ENCODE peak calls at places on chromosomes 5 and 9, in seven cellular contexts. T is Karpas-422; F is foreskin fibroblast; B is effector memory CD4-positive, alpha-beta T cell; M is H54; P is T-helper 9 cell; N is mucosa of gallbladder. D is an unnamed sample.

GRCh38 chr5:16983022-16983639 is 47.0 kb upstream of the MYO10 start:
- DNase-seq in P (no peak), B (no peak), F (no peak), T (no peak), N (no peak), M (no peak), D (no peak)

GRCh38 chr9:135695642-135696041 is 3.6 kb downstream of the SOHLH1 start:
- DNase-seq in T (no peak), M (no peak), B (no peak), P (no peak), N (no peak), F (no peak), D (no peak)

GRCh38 chr5:151063136-151063544 is 17.7 kb downstream of the TNIP1 start:
- DNase-seq in N (no peak), F (peak), T (no peak), M (peak), B (no peak), P (no peak), D (no peak)

GRCh38 chr5:115831163-115831768 is 10.1 kb downstream of the ATG12 start:
- DNase-seq in T (peak), B (no peak), M (no peak), N (peak), P (no peak), F (no peak), D (no peak)

GRCh38 chr5:65721050-65721774 is 697 bp downstream of the SGTB start:
- DNase-seq in P (peak), B (no peak), N (peak), F (peak), M (peak), T (peak), D (peak)

GRCh38 chr9:134171316-134172197 is 7.2 kb upstream of the RNU6ATAC start:
- DNase-seq in P (no peak), F (peak), N (peak), T (no peak), M (peak), B (no peak), D (no peak)

GRCh38 chr5:112002368-112002767 is 245.4 kb upstream of the NREP start:
- DNase-seq in F (no peak), M (no peak), T (no peak), P (no peak), N (no peak), B (no peak), D (no peak)

GRCh38 chr9:31847963-31848362 is 536.5 kb upstream of the ACO1 start:
- DNase-seq in N (no peak), B (no peak), T (no peak), P (no peak), F (no peak), M (no peak), D (no peak)

GRCh38 chr5:10653033-10653432 is 89.2 kb downstream of the ANKRD33B start:
- DNase-seq in N (peak), M (no peak), B (no peak), F (no peak), P (no peak), T (no peak), D (no peak)

GRCh38 chr5:1959911-1960581 is 77.3 kb upstream of the IRX4 start:
- DNase-seq in P (no peak), F (no peak), T (no peak), B (no peak), N (no peak), M (no peak), D (no peak)

GRCh38 chr5:181039471-181039870 is 595 bp upstream of the BTNL9 start:
- DNase-seq in F (no peak), P (no peak), B (no peak), M (no peak), T (no peak), N (no peak), D (no peak)

GRCh38 chr9:33101104-33101951 is 24.9 kb upstream of the SMU1 start:
- DNase-seq in B (no peak), N (no peak), P (no peak), M (peak), T (no peak), F (peak), D (no peak)

GRCh38 chr9:10604927-10605326 is 7.9 kb downstream of the PTPRD start:
- DNase-seq in N (no peak), B (no peak), F (no peak), M (no peak), T (no peak), P (no peak), D (no peak)

GRCh38 chr9:91954841-91955471 is 4.9 kb upstream of the ROR2 start:
- DNase-seq in F (peak), P (no peak), M (peak), N (peak), B (no peak), T (peak), D (no peak)

GRCh38 chr9:137439158-137439714 is 1.9 kb downstream of the ENTPD8 start:
- DNase-seq in P (no peak), T (no peak), N (no peak), M (no peak), F (no peak), B (no peak), D (no peak)

GRCh38 chr5:172561151-172561550 is 79.9 kb upstream of the NEURL1B start:
- DNase-seq in M (peak), F (peak), P (no peak), B (no peak), T (no peak), N (no peak), D (no peak)

GRCh38 chr9:77808750-77809079 is 160.6 kb upstream of the GNA14 start:
- DNase-seq in T (no peak), B (no peak), M (no peak), N (no peak), P (no peak), F (no peak), D (no peak)

GRCh38 chr5:531101-531748 is 7.0 kb upstream of the SLC9A3 start:
- DNase-seq in F (no peak), N (peak), B (no peak), M (no peak), T (peak), P (no peak), D (peak)

GRCh38 chr9:78213696-78214095 is 22.2 kb upstream of the CEP78 start:
- DNase-seq in F (no peak), T (no peak), N (no peak), B (no peak), M (no peak), P (no peak), D (no peak)

GRCh38 chr9:109966643-109967368 is 186.8 kb downstream of the PALM2AKAP2 start:
- DNase-seq in M (no peak), P (no peak), F (no peak), B (no peak), N (no peak), T (no peak), D (no peak)

GRCh38 chr5:176550275-176550831 is 1.2 kb downstream of the CDHR2 start:
- DNase-seq in P (no peak), B (no peak), M (no peak), F (no peak), N (no peak), T (no peak), D (no peak)

GRCh38 chr9:10204276-10204675 is 408.5 kb downstream of the PTPRD start:
- DNase-seq in F (no peak), P (no peak), M (no peak), N (no peak), T (no peak), B (no peak), D (no peak)

D was measured in T-helper 1 cell.